ENCODE peak calls at places on chromosomes 16 and 17, in six cellular contexts. G, T, Z, C, X and Y are unnamed samples.

GRCh38 chr17:9517396-9517795 is 58.2 kb downstream of the STX8 start:
- DNase-seq in G (no peak), T (no peak), Z (no peak), C (no peak), X (peak), Y (no peak)

GRCh38 chr17:33461051-33461450 is 168.0 kb upstream of the ASIC2 start:
- DNase-seq in G (peak), T (no peak), Z (no peak), C (no peak), X (no peak), Y (no peak)

GRCh38 chr16:57594531-57595031 is 33.8 kb upstream of the ADGRG1 start:
- DNase-seq in G (no peak), T (peak), Z (no peak), C (no peak), X (no peak), Y (peak)

GRCh38 chr16:84237994-84238750 is 1.6 kb downstream of the KCNG4 start:
- DNase-seq in G (no peak), T (no peak), Z (no peak), C (no peak), X (peak), Y (peak)

GRCh38 chr17:66840061-66840460 is 5.1 kb downstream of the CACNG5 start:
- DNase-seq in G (no peak), T (no peak), Z (no peak), C (no peak), X (no peak), Y (no peak)

GRCh38 chr17:10428781-10429180 is 7.0 kb upstream of the MYH8 start:
- DNase-seq in G (peak), T (no peak), Z (no peak), C (no peak), X (no peak), Y (no peak)

GRCh38 chr17:73196500-73196899 is 3.6 kb downstream of the COG1 start:
- DNase-seq in G (no peak), T (no peak), Z (peak), C (peak), X (peak), Y (no peak)

GRCh38 chr17:73625975-73626706 is 18.1 kb downstream of the SDK2 start:
- DNase-seq in G (peak), T (no peak), Z (no peak), C (no peak), X (no peak), Y (no peak)

GRCh38 chr16:13307861-13308260 is 406.5 kb downstream of the SHISA9 start:
- DNase-seq in G (no peak), T (no peak), Z (no peak), C (no peak), X (no peak), Y (no peak)

GRCh38 chr17:38341035-38341721 is 2.6 kb downstream of the GPR179 start:
- DNase-seq in G (peak), T (no peak), Z (peak), C (peak), X (peak), Y (no peak)

GRCh38 chr17:9104370-9105041 is 83.2 kb downstream of the NTN1 start:
- DNase-seq in G (no peak), T (peak), Z (no peak), C (no peak), X (no peak), Y (no peak)

GRCh38 chr16:31246296-31246695 is 13.5 kb upstream of the ITGAM start:
- DNase-seq in G (no peak), T (no peak), Z (no peak), C (no peak), X (no peak), Y (no peak)

GRCh38 chr16:35154627-35155026 is 1695.2 kb downstream of the TP53TG3F start:
- DNase-seq in G (no peak), T (no peak), Z (no peak), C (no peak), X (no peak), Y (no peak)

GRCh38 chr17:75370288-75370687 is 35.2 kb downstream of the GRB2 start:
- DNase-seq in G (no peak), T (peak), Z (no peak), C (no peak), X (no peak), Y (no peak)

GRCh38 chr17:78747479-78747878 is 34.6 kb downstream of the CYTH1 start:
- DNase-seq in G (no peak), T (no peak), Z (no peak), C (no peak), X (no peak), Y (no peak)

GRCh38 chr17:78748048-78748729 is 33.9 kb downstream of the CYTH1 start:
- DNase-seq in G (no peak), T (no peak), Z (no peak), C (no peak), X (no peak), Y (peak)

GRCh38 chr17:78746263-78746948 is 35.7 kb downstream of the CYTH1 start:
- DNase-seq in G (no peak), T (no peak), Z (no peak), C (no peak), X (no peak), Y (no peak)

GRCh38 chr17:78746949-78747269 is 35.2 kb downstream of the CYTH1 start:
- DNase-seq in G (no peak), T (no peak), Z (no peak), C (no peak), X (no peak), Y (no peak)

GRCh38 chr17:78748730-78749317 is 33.2 kb downstream of the CYTH1 start:
- DNase-seq in G (no peak), T (peak), Z (peak), C (peak), X (no peak), Y (peak)
- H3K4me3 ChIP-seq in G (no peak), T (no peak), Z (no peak), C (no peak), X (no peak), Y (no peak)

GRCh38 chr16:66412182-66412581 is 14.9 kb upstream of the BEAN1 start:
- DNase-seq in G (no peak), T (no peak), Z (no peak), C (no peak), X (no peak), Y (no peak)

GRCh38 chr16:66406534-66407368 is 20.3 kb upstream of the BEAN1 start:
- DNase-seq in G (peak), T (peak), Z (peak), C (peak), X (peak), Y (peak)

GRCh38 chr16:66405057-66405783 is 21.9 kb upstream of the BEAN1 start:
- DNase-seq in G (no peak), T (no peak), Z (no peak), C (no peak), X (no peak), Y (no peak)

GRCh38 chr16:66409156-66409555 is 17.9 kb upstream of the BEAN1 start:
- DNase-seq in G (no peak), T (no peak), Z (no peak), C (peak), X (no peak), Y (no peak)

DNA sequence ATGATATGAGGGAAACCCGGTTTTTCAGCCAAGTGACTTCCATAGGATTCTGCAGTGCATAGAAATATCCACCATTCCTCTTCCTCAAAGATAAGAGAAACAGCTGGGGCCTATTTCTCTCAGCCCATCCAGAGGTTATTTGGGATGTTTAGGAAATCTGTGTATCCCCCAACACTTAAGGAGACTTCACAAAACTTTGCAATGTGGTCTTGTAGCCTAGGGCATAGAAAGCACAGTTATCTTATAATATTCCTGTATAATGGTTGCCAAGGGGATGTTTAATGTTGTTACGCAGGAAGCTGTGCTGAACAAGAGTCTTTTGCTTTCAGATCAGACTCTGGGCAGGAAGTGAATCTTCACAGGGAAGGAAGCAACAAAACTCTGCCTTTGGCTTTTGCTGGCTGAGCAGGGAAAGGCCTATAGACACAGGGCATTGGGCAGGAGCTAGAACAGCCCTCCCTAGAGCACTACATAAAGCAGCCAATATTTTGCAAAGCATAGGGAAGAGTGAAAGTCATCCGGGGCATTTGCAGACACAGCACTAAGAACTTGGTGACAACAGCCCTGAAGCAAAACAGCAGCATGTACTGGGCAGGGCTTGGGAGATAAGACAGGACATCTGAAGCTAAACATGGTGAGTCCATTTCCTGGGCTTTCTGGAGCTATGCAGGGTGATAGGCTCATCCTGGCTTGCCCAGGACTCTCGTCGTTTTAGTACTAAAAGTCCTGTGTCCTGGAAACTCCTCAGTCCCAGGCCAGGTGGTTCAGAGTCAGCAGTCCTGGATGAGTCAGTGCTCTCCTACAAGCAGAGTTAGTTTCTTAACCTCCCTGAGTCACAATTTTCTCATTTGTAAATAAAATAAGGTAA is 18.7 kb upstream of the BEAN1 start:
- DNase-seq in G (peak), T (peak), Z (peak), C (peak), X (no peak), Y (no peak)
- H3K4me3 ChIP-seq in G (peak), T (no peak), Z (no peak), C (peak), X (no peak), Y (no peak)

GRCh38 chr17:42248351-42249179 is 27.6 kb downstream of the STAT5B start:
- DNase-seq in G (peak), T (peak), Z (peak), C (peak), X (no peak), Y (no peak)
- H3K4me3 ChIP-seq in G (peak), T (peak), Z (no peak), C (peak), X (no peak), Y (peak)

GRCh38 chr17:15051913-15052312 is 213.2 kb downstream of the PMP22 start:
- DNase-seq in G (no peak), T (no peak), Z (no peak), C (no peak), X (no peak), Y (no peak)
- H3K4me3 ChIP-seq in G (no peak), T (no peak), Z (no peak), C (no peak), X (no peak), Y (no peak)

GRCh38 chr16:54932737-54933254 is 2.1 kb downstream of the IRX5 start:
- DNase-seq in G (no peak), T (no peak), Z (no peak), C (no peak), X (peak), Y (no peak)

GRCh38 chr16:54934536-54935410 is 4.1 kb downstream of the IRX5 start:
- DNase-seq in G (no peak), T (no peak), Z (no peak), C (no peak), X (peak), Y (peak)

GRCh38 chr16:54935411-54936085 is 4.9 kb downstream of the IRX5 start:
- DNase-seq in G (no peak), T (no peak), Z (no peak), C (no peak), X (peak), Y (no peak)

GRCh38 chr16:54931757-54932660 is 1.3 kb downstream of the IRX5 start:
- DNase-seq in G (peak), T (no peak), Z (no peak), C (no peak), X (peak), Y (no peak)

GRCh38 chr16:54933281-54934150 is 2.9 kb downstream of the IRX5 start:
- DNase-seq in G (no peak), T (no peak), Z (no peak), C (no peak), X (peak), Y (no peak)
- H3K4me3 ChIP-seq in G (no peak), T (no peak), Z (no peak), C (no peak), X (peak), Y (peak)

GRCh38 chr16:67279296-67280089 is at the start of gene PLEKHG4:
- DNase-seq in G (no peak), T (peak), Z (peak), C (peak), X (peak), Y (peak)
- H3K4me3 ChIP-seq in G (no peak), T (peak), Z (peak), C (peak), X (peak), Y (peak)